ENCODE peak calls at places on chromosome 21, in five cellular contexts. B is neural progenitor cell, Y is GM23248, A is HCT116, H is astrocyte. X is an unnamed sample.
A peak's percentile ranks its signal among the peaks of the same experiment; 100 is the strongest.

GRCh38 chr21:37208056-37208705 is 59.0 kb downstream of the VPS26C start:
- DNase-seq in B (no peak), Y (peak; percentile 63), A (no peak), H (no peak), X (no peak)

GRCh38 chr21:36419996-36420395 is 34.8 kb downstream of the CHAF1B start:
- DNase-seq in B (peak; percentile 88), Y (peak; percentile 91), A (peak; percentile 77), H (peak; percentile 81), X (peak; percentile 88)

GRCh38 chr21:36701912-36702621 is 3.2 kb downstream of the SIM2 start:
- DNase-seq in B (peak; percentile 47), Y (no peak), A (no peak), H (no peak), X (no peak)

GRCh38 chr21:26405735-26406361 is 167.2 kb downstream of the CYYR1 start:
- DNase-seq in B (peak; percentile 31), Y (peak; percentile 89), A (no peak), H (peak; percentile 88), X (peak; percentile 91)

GRCh38 chr21:29217818-29218252 is 80.9 kb upstream of the BACH1 start:
- DNase-seq in B (no peak), Y (peak; percentile 94), A (peak; percentile 12), H (peak; percentile 97), X (peak; percentile 98)

GRCh38 chr21:38148046-38148445 is 108.7 kb upstream of the KCNJ15 start:
- DNase-seq in B (no peak), Y (no peak), A (no peak), H (no peak), X (no peak)

GRCh38 chr21:32728455-32729237 is 833 bp upstream of the SYNJ1 start:
- DNase-seq in B (no peak), Y (no peak), A (no peak), H (no peak), X (no peak)

GRCh38 chr21:43269461-43269860 is 100.7 kb downstream of the CRYAA start:
- DNase-seq in B (peak; percentile 42), Y (no peak), A (no peak), H (no peak), X (no peak)

GRCh38 chr21:31162827-31163226 is 124.6 kb upstream of the KRTAP19-8 start:
- DNase-seq in B (no peak), Y (peak; percentile 82), A (no peak), H (peak; percentile 56), X (peak; percentile 61)

GRCh38 chr21:41501919-41502318 is 6.0 kb downstream of the TMPRSS2 start:
- DNase-seq in B (no peak), Y (peak; percentile 21), A (no peak), H (peak; percentile 6), X (no peak)

GRCh38 chr21:37461494-37461893 is 94.9 kb downstream of the DYRK1A start:
- DNase-seq in B (no peak), Y (peak; percentile 36), A (no peak), H (no peak), X (peak; percentile 44)

GRCh38 chr21:27759091-27759659 is 792.3 kb upstream of the ADAMTS5 start:
- DNase-seq in B (peak; percentile 57), Y (peak; percentile 34), A (no peak), H (no peak), X (no peak)

GRCh38 chr21:41315726-41316125 is 875 bp upstream of the FAM3B start:
- DNase-seq in B (no peak), Y (no peak), A (no peak), H (no peak), X (no peak)

GRCh38 chr21:40902299-40902698 is 55.3 kb upstream of the DSCAM start:
- DNase-seq in B (no peak), Y (no peak), A (no peak), H (no peak), X (no peak)

GRCh38 chr21:43287111-43287973 is 118.5 kb downstream of the CRYAA start:
- DNase-seq in B (no peak), Y (no peak), A (no peak), H (no peak), X (no peak)

GRCh38 chr21:35664683-35665082 is 395.6 kb downstream of the SETD4 start:
- DNase-seq in B (no peak), Y (peak; percentile 20), A (peak; percentile 22), H (peak; percentile 90), X (peak; percentile 91)

GRCh38 chr21:39670741-39671140 is 58.0 kb downstream of the B3GALT5 start:
- DNase-seq in B (no peak), Y (no peak), A (no peak), H (peak; percentile 8), X (peak; percentile 21)

GRCh38 chr21:23452384-23453083 is 2154.7 kb downstream of the MRPL39 start:
- DNase-seq in B (peak; percentile 77), Y (no peak), A (no peak), H (no peak), X (no peak)

GRCh38 chr21:25898671-25899070 is 163.9 kb downstream of the GABPA start:
- DNase-seq in B (no peak), Y (peak; percentile 13), A (no peak), H (no peak), X (no peak)

GRCh38 chr21:41583274-41583790 is 75.4 kb upstream of the TMPRSS2 start:
- DNase-seq in B (no peak), Y (no peak), A (no peak), H (no peak), X (no peak)

GRCh38 chr21:36235058-36235582 is 78.5 kb downstream of the DOP1B start:
- DNase-seq in B (peak; percentile 41), Y (no peak), A (no peak), H (no peak), X (no peak)

GRCh38 chr21:20999567-21000169 is 1.5 kb downstream of the NCAM2 start:
- DNase-seq in B (peak; percentile 57), Y (peak; percentile 50), A (no peak), H (peak; percentile 17), X (peak; percentile 73)

GRCh38 chr21:38721983-38722382 is 83.7 kb upstream of the ETS2 start:
- DNase-seq in B (no peak), Y (peak; percentile 27), A (no peak), H (peak; percentile 6), X (no peak)

GRCh38 chr21:31618696-31619430 is 40.6 kb upstream of the SOD1 start:
- DNase-seq in B (no peak), Y (peak; percentile 14), A (no peak), H (no peak), X (no peak)

GRCh38 chr21:16307256-16307655 is 577.5 kb downstream of the USP25 start:
- DNase-seq in B (no peak), Y (no peak), A (no peak), H (no peak), X (no peak)

GRCh38 chr21:38811257-38811656 is 5.5 kb downstream of the ETS2 start:
- DNase-seq in B (no peak), Y (peak; percentile 97), A (no peak), H (peak; percentile 97), X (peak; percentile 97)

GRCh38 chr21:39115659-39116235 is 67.5 kb downstream of the PSMG1 start:
- DNase-seq in B (no peak), Y (peak; percentile 10), A (no peak), H (peak; percentile 14), X (peak; percentile 27)

GRCh38 chr21:32702702-32703101 is 25.1 kb downstream of the SYNJ1 start:
- DNase-seq in B (no peak), Y (peak; percentile 71), A (no peak), H (peak; percentile 72), X (peak; percentile 76)

GRCh38 chr21:37331411-37331810 is 35.2 kb upstream of the DYRK1A start:
- DNase-seq in B (no peak), Y (no peak), A (no peak), H (no peak), X (no peak)

GRCh38 chr21:43204638-43205037 is 35.8 kb downstream of the CRYAA start:
- DNase-seq in B (no peak), Y (no peak), A (no peak), H (no peak), X (no peak)

GRCh38 chr21:38679531-38679930 is 126.2 kb upstream of the ETS2 start:
- DNase-seq in B (no peak), Y (peak; percentile 83), A (no peak), H (peak; percentile 83), X (peak; percentile 45)

GRCh38 chr21:43854773-43855633 is 10.0 kb upstream of the AGPAT3 start:
- DNase-seq in B (no peak), Y (no peak), A (no peak), H (no peak), X (no peak)

DNA sequence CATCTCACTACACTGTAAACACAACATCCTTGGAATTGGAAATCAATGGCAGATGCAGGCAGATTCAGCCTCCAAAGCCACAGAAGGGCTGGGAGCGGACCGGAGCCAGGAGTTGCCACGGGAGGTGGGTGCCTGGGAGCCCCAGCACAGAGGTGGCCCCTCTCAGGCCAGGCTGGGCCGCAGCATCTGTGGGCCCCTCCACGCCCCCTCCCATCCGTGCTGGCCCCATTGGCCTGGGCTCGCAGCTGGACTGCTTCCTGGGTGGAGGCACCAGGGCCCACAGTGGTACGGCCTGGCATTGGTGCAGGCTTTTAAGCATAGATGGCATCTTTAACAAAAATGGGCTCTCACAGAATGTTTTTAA is 64.2 kb downstream of the SLX9 start:
- DNase-seq in B (no peak), Y (no peak), A (no peak), H (no peak), X (no peak)
- H3K9ac ChIP-seq in B (no peak overlapping the region), Y (no peak overlapping the region), A (no peak overlapping the region), H (peak overlapping the region; percentile 15), X (no peak overlapping the region)

GRCh38 chr21:22056904-22057303 is 1058.7 kb downstream of the NCAM2 start:
- DNase-seq in B (no peak), Y (no peak), A (no peak), H (no peak), X (no peak)

GRCh38 chr21:22063140-22063539 is 1064.9 kb downstream of the NCAM2 start:
- DNase-seq in B (no peak), Y (no peak), A (no peak), H (no peak), X (no peak)

GRCh38 chr21:22062472-22063139 is 1064.4 kb downstream of the NCAM2 start:
- DNase-seq in B (peak; percentile 13), Y (no peak), A (no peak), H (no peak), X (no peak)
- H3K4me3 ChIP-seq in B (no peak overlapping the region), Y (no peak overlapping the region), A (no peak overlapping the region), H (no peak overlapping the region), X (no peak overlapping the region)

DNA sequence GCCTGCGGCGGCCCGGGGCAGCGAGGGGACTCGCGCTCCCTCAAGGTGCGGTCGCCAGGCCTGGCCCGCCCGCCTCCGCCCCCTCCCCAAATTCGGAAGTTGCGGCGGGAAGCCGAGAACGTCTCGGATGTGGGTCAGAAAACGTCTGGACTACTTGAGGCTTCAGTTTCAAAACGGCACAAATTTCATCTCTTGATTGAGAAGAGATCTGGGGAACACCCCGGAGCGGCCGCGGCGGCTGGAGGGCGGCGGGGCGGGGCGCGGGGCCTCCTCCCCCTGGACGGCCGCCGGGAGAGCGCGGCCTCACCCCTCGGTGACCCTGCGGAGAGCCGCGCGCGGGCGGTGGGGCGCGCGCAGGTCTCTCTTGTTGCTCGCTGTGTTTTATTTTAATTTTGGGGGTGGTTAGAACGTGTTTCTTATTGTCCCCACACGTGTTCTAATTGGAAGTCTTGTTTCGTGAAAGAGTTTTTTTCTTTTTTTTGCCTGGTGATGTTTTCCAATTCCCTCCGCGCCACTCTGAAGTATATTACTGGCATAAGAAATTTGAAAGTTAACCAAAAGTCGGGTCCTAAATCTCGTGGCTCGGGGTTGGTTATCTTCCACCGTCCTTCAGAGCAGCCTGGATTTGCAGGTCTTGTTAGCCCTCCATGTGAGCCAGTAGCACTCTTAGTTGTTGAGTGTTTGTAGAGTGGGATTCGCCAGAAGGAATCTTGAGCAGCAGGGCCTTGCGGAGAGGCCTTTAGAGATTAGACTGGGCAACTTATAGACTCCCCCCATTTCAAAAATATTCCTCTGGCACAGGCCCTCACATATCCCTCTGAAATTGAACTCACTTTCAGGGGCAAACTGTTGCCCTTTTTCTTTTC is 749 bp downstream of the PCBP3 start:
- DNase-seq in B (peak; percentile 60), Y (peak; percentile 56), A (no peak), H (no peak), X (no peak)
- TF ChIP-seq EZH2 in B (peak; percentile 33), Y (peak; percentile 60), A (no peak), H (peak; percentile 60), X (no peak)

GRCh38 chr21:34130598-34130985 is 57.2 kb downstream of the MRPS6 start:
- DNase-seq in B (no peak), Y (no peak), A (no peak), H (no peak), X (no peak)
- H3K9ac ChIP-seq in B (no peak overlapping the region), Y (no peak overlapping the region), A (no peak overlapping the region), H (peak overlapping the region; percentile 31), X (no peak overlapping the region)

X was measured in fibroblast of lung.